ENCODE peak calls at places on chromosomes 13 and 19, in six cellular contexts. J, Z, X, C, R and L are unnamed samples.

GRCh38 chr19:23395041-23395721 is at the start of gene ZNF91:
- DNase-seq in J (peak; percentile 97), Z (peak; percentile 80), X (peak; percentile 88), C (peak; percentile 51), R (peak; percentile 84), L (peak; percentile 76)

GRCh38 chr19:41641879-41642485 is 15.1 kb upstream of the CEACAM4 start:
- DNase-seq in J (no peak), Z (no peak), X (no peak), C (peak; percentile 83), R (peak; percentile 86), L (peak; percentile 80)

GRCh38 chr13:25203256-25203794 is 31.2 kb upstream of the AMER2 start:
- DNase-seq in J (no peak), Z (no peak), X (no peak), C (no peak), R (no peak), L (no peak)

GRCh38 chr13:39329182-39329639 is 273.8 kb downstream of the LHFPL6 start:
- DNase-seq in J (no peak), Z (no peak), X (no peak), C (no peak), R (no peak), L (no peak)

GRCh38 chr19:50478901-50479715 is 2.5 kb upstream of the GARIN5A start:
- DNase-seq in J (no peak), Z (no peak), X (no peak), C (no peak), R (peak; percentile 70), L (no peak)

GRCh38 chr19:38793186-38793585 is 4.2 kb downstream of the LGALS7B start:
- DNase-seq in J (no peak), Z (no peak), X (no peak), C (no peak), R (no peak), L (no peak)

GRCh38 chr19:33948651-33949335 is 152.1 kb downstream of the KCTD15 start:
- DNase-seq in J (no peak), Z (no peak), X (no peak), C (no peak), R (no peak), L (no peak)

GRCh38 chr13:40389081-40389641 is 277.3 kb downstream of the FOXO1 start:
- DNase-seq in J (no peak), Z (no peak), X (peak; percentile 20), C (no peak), R (no peak), L (no peak)

GRCh38 chr13:38979891-38980627 is 10.6 kb downstream of the STOML3 start:
- DNase-seq in J (peak; percentile 55), Z (no peak), X (no peak), C (no peak), R (no peak), L (no peak)

GRCh38 chr13:106291006-106291405 is 244.5 kb downstream of the EFNB2 start:
- DNase-seq in J (no peak), Z (no peak), X (no peak), C (no peak), R (no peak), L (peak; percentile 8)

GRCh38 chr13:30763786-30764440 is 28.6 kb downstream of the ALOX5AP start:
- DNase-seq in J (no peak), Z (no peak), X (no peak), C (no peak), R (no peak), L (no peak)

GRCh38 chr19:48445256-48445605 is 552 bp upstream of the GRWD1 start:
- DNase-seq in J (no peak), Z (no peak), X (no peak), C (peak; percentile 94), R (peak; percentile 69), L (peak; percentile 90)

GRCh38 chr19:18500376-18500775 is 21.5 kb downstream of the ELL start:
- DNase-seq in J (no peak), Z (no peak), X (no peak), C (no peak), R (no peak), L (no peak)